ENCODE peak calls at places on chromosomes 3 and 15, in four cellular contexts. Z is HepG2, I is H1, W is GM12878. T is an unnamed sample.

GRCh38 chr15:48974865-48975264 is 11.1 kb upstream of the SHC4 start:
- DNase-seq in Z (no peak), I (no peak), W (no peak), T (no peak)

GRCh38 chr15:32763295-32763694 is 45.5 kb downstream of the GREM1 start:
- DNase-seq in Z (no peak), I (no peak), W (peak), T (no peak)

GRCh38 chr3:58111513-58112184 is 99.1 kb downstream of the DNASE1L3 start:
- DNase-seq in Z (peak), I (no peak), W (peak), T (no peak)

GRCh38 chr15:100394726-100395125 is 53.0 kb upstream of the ADAMTS17 start:
- DNase-seq in Z (no peak), I (no peak), W (no peak), T (no peak)

GRCh38 chr3:123194552-123194951 is 7.2 kb upstream of the SEC22A start:
- DNase-seq in Z (peak), I (peak), W (no peak), T (peak)

GRCh38 chr3:72171946-72172345 is 387.0 kb upstream of the PROK2 start:
- DNase-seq in Z (no peak), I (no peak), W (no peak), T (no peak)

GRCh38 chr3:190825389-190826016 is 37.0 kb downstream of the GMNC start:
- DNase-seq in Z (no peak), I (no peak), W (no peak), T (no peak)

GRCh38 chr3:23271876-23272741 is 69.0 kb downstream of the UBE2E2 start:
- DNase-seq in Z (no peak), I (no peak), W (no peak), T (no peak)

GRCh38 chr3:47014036-47014435 is 34.6 kb downstream of the NBEAL2 start:
- DNase-seq in Z (no peak), I (no peak), W (no peak), T (no peak)

GRCh38 chr3:197023998-197024651 is 5.5 kb downstream of the MELTF start:
- DNase-seq in Z (no peak), I (no peak), W (no peak), T (no peak)

GRCh38 chr3:50167782-50168317 is 12.7 kb downstream of the SEMA3F start:
- DNase-seq in Z (no peak), I (no peak), W (no peak), T (no peak)

GRCh38 chr3:37694236-37694635 is 167.4 kb upstream of the CTDSPL start:
- DNase-seq in Z (no peak), I (no peak), W (no peak), T (no peak)

GRCh38 chr3:193782280-193782654 is 189.3 kb downstream of the OPA1 start:
- DNase-seq in Z (no peak), I (no peak), W (no peak), T (no peak)
- H3K9ac ChIP-seq in Z (no peak), I (no peak), W (no peak), T (no peak)

GRCh38 chr15:63044077-63044644 is 1.6 kb downstream of the TPM1 start:
- DNase-seq in Z (no peak), I (no peak), W (no peak), T (no peak)

GRCh38 chr15:63042879-63043340 is 363 bp downstream of the TPM1 start:
- DNase-seq in Z (no peak), I (no peak), W (no peak), T (no peak)

GRCh38 chr15:63041982-63042878 is at the start of gene TPM1:
- DNase-seq in Z (peak), I (no peak), W (no peak), T (peak)

GRCh38 chr15:63044645-63045437 is 2.3 kb downstream of the TPM1 start:
- DNase-seq in Z (no peak), I (no peak), W (no peak), T (peak)

DNA sequence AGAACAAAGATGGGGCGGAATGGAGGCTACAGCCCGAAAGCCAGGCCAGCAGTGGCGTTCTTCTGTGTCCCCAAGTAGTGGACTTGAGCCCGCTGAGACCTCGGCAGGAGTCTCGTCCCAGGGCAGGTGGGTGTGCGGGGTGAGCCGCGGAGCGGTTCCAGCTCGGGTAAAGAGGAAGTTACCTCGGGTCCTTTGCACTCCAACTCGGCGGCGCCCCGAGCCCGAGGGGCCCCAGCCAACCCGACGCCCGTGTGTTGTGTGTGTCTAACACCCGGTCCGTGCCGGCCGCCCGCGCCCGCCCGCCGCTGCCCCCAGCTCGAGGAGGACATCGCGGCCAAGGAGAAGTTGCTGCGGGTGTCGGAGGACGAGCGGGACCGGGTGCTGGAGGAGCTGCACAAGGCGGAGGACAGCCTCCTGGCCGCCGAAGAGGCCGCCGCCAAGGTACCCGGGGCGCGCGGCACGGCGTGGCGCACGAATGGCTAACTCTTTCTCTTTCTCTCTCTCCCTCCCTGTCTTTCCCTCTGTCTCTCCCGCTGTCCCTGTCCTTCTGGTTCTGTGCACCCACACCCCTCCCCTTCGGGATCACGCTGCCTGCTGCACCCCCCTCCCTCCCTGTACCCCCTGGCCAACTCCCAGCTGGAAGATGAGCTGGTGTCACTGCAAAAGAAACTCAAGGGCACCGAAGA is 987 bp downstream of the TPM1 start:
- DNase-seq in Z (no peak), I (no peak), W (no peak), T (no peak)
- TF ChIP-seq SUZ12 in Z (no peak), I (no peak), W (peak), T (no peak)

DNA sequence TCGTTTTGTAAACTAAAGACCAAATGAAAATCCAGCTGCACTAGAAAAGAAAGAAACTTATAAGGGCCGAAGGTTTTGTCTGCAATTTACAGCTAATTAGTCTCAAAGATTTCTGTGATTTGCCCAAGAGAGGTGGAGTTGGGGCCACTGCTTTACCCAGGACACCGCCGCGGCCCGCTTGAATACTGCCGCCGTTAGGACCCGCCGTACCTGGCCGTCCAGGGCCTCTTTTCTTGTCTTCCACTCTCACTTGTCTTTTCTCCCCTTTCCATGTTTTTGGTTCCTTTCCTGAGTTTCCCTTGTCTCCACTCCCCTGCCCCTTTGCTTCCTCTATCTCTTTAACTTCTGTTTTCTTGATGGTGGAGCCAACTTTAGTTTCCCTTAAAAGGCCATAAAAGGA is 15.7 kb upstream of the CCNL1 start:
- DNase-seq in Z (no peak), I (no peak), W (no peak), T (no peak)
- TF ChIP-seq YY1 in Z (no peak), I (no peak), W (no peak), T (no peak)

GRCh38 chr15:97947465-97948262 is 12.8 kb upstream of the ARRDC4 start:
- DNase-seq in Z (no peak), I (no peak), W (no peak), T (no peak)
- H3K9ac ChIP-seq in Z (no peak), I (no peak), W (no peak), T (no peak)

T was measured in NT2/D1.